ENCODE peak calls at places on chromosome 5, in nine cellular contexts. A is activated CD4-positive, alpha-beta T cell treated with anti-CD3 and anti-CD28 coated beads, Interleukin-2, amount 50 U/mL, for 1 hour; D is astrocyte; O is nucleus accumbens; Q is neural crest cell; Z is stimulated activated CD8-positive, alpha-beta memory T cell treated with anti-CD3 and anti-CD28 coated beads, Interleukin-2, amount 100 ng/mL, for 48 hours; S is GDM1; F is mesothelial cell of epicardium; C is foreskin fibroblast. L is an unnamed sample.

GRCh38 chr5:2196416-2196815 is 313.7 kb upstream of the IRX4 start:
- DNase-seq in Q (no peak), C (no peak), O (no peak), A (no peak), S (no peak), D (no peak), Z (no peak), F (no peak), L (no peak)

GRCh38 chr5:158922816-158923215 is 176.9 kb downstream of the EBF1 start:
- DNase-seq in Z (no peak), C (no peak), F (no peak), O (no peak), S (no peak), A (no peak), Q (no peak), D (no peak), L (no peak)

GRCh38 chr5:137733922-137734695 is 1.8 kb downstream of the KLHL3 start:
- DNase-seq in D (no peak), Q (no peak), Z (no peak), S (no peak), C (no peak), A (no peak), F (no peak), O (no peak), L (no peak)

GRCh38 chr5:57341380-57341979 is 141.1 kb downstream of the ACTBL2 start:
- DNase-seq in O (no peak), S (no peak), A (no peak), C (no peak), F (no peak), D (peak), Q (no peak), Z (no peak), L (no peak)

GRCh38 chr5:151156732-151157402 is 712 bp downstream of the ANXA6 start:
- DNase-seq in C (peak), O (no peak), D (no peak), F (no peak), Z (no peak), Q (peak), S (no peak), A (no peak), L (no peak)

GRCh38 chr5:34501033-34501432 is 155.1 kb upstream of the RAI14 start:
- DNase-seq in Q (no peak), D (no peak), C (no peak), Z (no peak), A (no peak), O (no peak), S (no peak), F (no peak), L (no peak)

GRCh38 chr5:123755587-123756324 is 243.8 kb downstream of the CSNK1G3 start:
- DNase-seq in O (no peak), C (peak), F (no peak), Z (no peak), A (no peak), Q (no peak), S (no peak), D (peak), L (no peak)

GRCh38 chr5:40441733-40442132 is 238.0 kb upstream of the PTGER4 start:
- DNase-seq in O (no peak), S (no peak), D (no peak), Q (no peak), C (no peak), F (no peak), Z (no peak), A (peak), L (no peak)

GRCh38 chr5:26278078-26278477 is 760.3 kb downstream of the CDH9 start:
- DNase-seq in Z (no peak), C (no peak), A (no peak), F (no peak), O (no peak), S (no peak), Q (no peak), D (no peak), L (no peak)

GRCh38 chr5:144201578-144201977 is 30.9 kb downstream of the KCTD16 start:
- DNase-seq in F (no peak), Z (no peak), O (no peak), D (no peak), C (no peak), S (no peak), Q (no peak), A (no peak), L (no peak)

GRCh38 chr5:131413605-131414559 is 150.0 kb downstream of the CDC42SE2 start:
- DNase-seq in A (no peak), F (no peak), Z (no peak), C (peak), O (no peak), S (peak), Q (no peak), D (no peak), L (no peak)

GRCh38 chr5:126805108-126805507 is 28.2 kb downstream of the LMNB1 start:
- DNase-seq in A (no peak), O (no peak), Q (no peak), S (no peak), C (peak), D (peak), Z (no peak), F (no peak), L (no peak)

GRCh38 chr5:76813982-76814562 is 4.8 kb upstream of the F2RL1 start:
- DNase-seq in S (no peak), F (no peak), Q (no peak), Z (no peak), C (peak), A (no peak), O (no peak), D (peak), L (no peak)

GRCh38 chr5:163580516-163580915 is 75.1 kb downstream of the MAT2B start:
- DNase-seq in O (no peak), S (no peak), F (no peak), Z (no peak), Q (no peak), C (no peak), D (no peak), A (no peak), L (no peak)

L was measured in amygdala.